ENCODE peak calls at places on chromosomes 12 and 14, in nine cellular contexts. I is testis, V is pancreas, S is mammary epithelial cell, N is neural progenitor cell, C is lower lobe of right lung, O is H1, Y is stomach, K is transverse colon. E is an unnamed sample. For H3K4me1, the result is how much of the 10 kb centered on the place peaks cover.

GRCh38 chr14:61438860-61439765 is 117.7 kb downstream of the PRKCH start:
- DNase-seq in C (peak), N (peak), S (peak), V (no peak), I (no peak), O (no peak), K (peak), Y (peak), E (no peak)

GRCh38 chr14:58280954-58281787 is 17.2 kb upstream of the ARID4A start:
- DNase-seq in Y (no peak), N (no peak), O (no peak), I (peak), K (peak), C (no peak), S (peak), V (no peak), E (no peak)

GRCh38 chr14:105294142-105294597 is 6.6 kb downstream of the BRF1 start:
- DNase-seq in N (peak), Y (no peak), K (no peak), V (peak), S (no peak), C (no peak), I (no peak), O (no peak), E (no peak)

GRCh38 chr14:37655418-37655817 is 60.0 kb downstream of the TTC6 start:
- DNase-seq in V (no peak), I (no peak), Y (no peak), O (no peak), S (peak), N (no peak), C (no peak), K (no peak), E (no peak)

GRCh38 chr12:99281277-99281676 is 366.3 kb upstream of the GARIN6 start:
- DNase-seq in Y (no peak), C (no peak), V (no peak), N (no peak), S (no peak), O (no peak), I (no peak), K (no peak), E (no peak)

GRCh38 chr12:58957298-58957697 is 37.0 kb upstream of the LRIG3 start:
- DNase-seq in C (no peak), K (no peak), Y (no peak), I (no peak), V (no peak), O (no peak), N (no peak), S (no peak), E (no peak)

GRCh38 chr14:59698793-59699192 is 122.2 kb upstream of the CCDC175 start:
- DNase-seq in S (peak), N (no peak), Y (no peak), C (no peak), O (no peak), I (no peak), K (no peak), V (no peak), E (no peak)

GRCh38 chr12:43852744-43853143 is 16.9 kb downstream of the TMEM117 start:
- DNase-seq in K (no peak), N (no peak), S (peak), Y (no peak), C (no peak), V (no peak), I (no peak), O (no peak), E (no peak)

GRCh38 chr12:118371354-118372282 is 1.1 kb downstream of the TAOK3 start:
- DNase-seq in V (peak), I (peak), S (peak), Y (no peak), N (peak), O (peak), C (peak), K (peak), E (no peak)

GRCh38 chr14:72610096-72610830 is 283.6 kb downstream of the DPF3 start:
- DNase-seq in O (peak), I (no peak), K (no peak), S (no peak), C (no peak), N (no peak), Y (no peak), V (no peak), E (no peak)
- H3K4me1 ChIP-seq in O (under half), I (under half), K (under half), S (under half), C (under half), N (under half), Y (under half), V (under half), E (under half)

DNA sequence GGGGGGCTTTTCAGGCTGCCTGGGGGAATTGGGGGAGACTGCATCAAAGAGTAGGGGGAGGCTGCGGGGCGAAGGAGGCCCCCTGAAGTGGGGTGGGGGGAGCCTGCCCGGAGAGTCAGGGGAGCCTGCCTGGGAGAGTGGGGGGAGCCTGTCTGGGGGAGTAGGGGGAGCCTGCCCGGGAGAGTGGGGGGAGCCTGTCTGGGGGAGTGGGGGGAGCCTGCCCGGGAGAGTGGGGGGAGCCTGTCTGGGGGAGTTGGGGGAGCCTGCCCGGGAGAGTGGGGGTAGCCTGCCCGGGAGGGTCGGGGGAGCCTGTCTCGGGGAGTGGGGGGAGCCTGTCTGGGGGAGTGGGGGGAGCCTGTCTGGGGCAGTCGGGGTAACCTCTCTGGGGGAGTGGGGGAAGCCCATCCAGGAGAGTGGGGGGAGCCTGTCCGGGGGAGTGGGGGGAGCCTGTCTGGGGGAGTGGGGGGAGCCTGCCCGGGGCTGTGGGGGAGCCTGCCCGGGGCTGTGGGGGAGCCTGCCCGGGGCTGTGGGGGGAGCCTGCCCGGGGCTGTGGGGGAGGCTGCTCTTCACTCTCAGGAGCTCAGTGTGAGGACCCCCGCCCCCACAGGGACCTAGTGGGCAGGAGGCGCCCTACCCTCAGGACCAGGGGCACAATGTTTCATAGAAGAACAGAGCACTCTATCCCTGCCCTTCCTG is 6.5 kb upstream of the DEGS2 start:
- DNase-seq in Y (no peak), C (no peak), N (no peak), V (no peak), S (no peak), K (no peak), O (no peak), I (no peak), E (no peak)
- H3K4me3 ChIP-seq in Y (peak), C (peak), N (no peak), V (no peak), S (no peak), K (peak), O (peak), I (peak), E (peak)

GRCh38 chr12:48455116-48455515 is 17.2 kb upstream of the ANP32D start:
- DNase-seq in V (no peak), C (no peak), Y (no peak), N (no peak), I (no peak), O (no peak), K (no peak), S (no peak), E (no peak)

GRCh38 chr12:48459259-48459658 is 13.1 kb upstream of the ANP32D start:
- DNase-seq in V (no peak), K (no peak), I (peak), S (no peak), N (no peak), Y (no peak), C (no peak), O (no peak), E (no peak)

GRCh38 chr12:48451372-48451771 is 21.0 kb upstream of the ANP32D start:
- DNase-seq in Y (no peak), K (no peak), S (no peak), C (no peak), V (no peak), I (no peak), O (no peak), N (no peak), E (no peak)

DNA sequence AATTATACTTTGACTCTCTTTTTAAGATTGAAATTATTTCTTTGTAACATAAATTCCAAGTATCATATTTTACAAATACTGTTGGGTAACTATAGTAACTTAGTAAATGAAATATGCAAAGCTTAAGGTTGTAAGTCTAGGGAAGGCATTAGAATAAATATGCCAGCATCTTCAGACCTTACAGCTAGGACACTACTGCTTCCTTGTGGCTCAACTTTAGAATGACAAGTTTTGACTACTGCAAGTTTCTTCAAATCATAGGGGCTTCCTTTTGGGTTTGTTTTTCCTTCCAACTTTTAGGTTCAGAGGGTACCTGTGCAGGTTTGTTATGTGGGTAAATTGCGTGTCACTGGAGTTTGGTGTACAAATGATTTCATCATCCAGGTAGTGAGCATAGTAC is 17.7 kb upstream of the ANP32D start:
- DNase-seq in I (no peak), V (no peak), O (no peak), S (peak), K (no peak), C (no peak), N (peak), Y (no peak), E (no peak)
- TF ChIP-seq CTCF in I (peak), V (no peak), O (peak), S (peak), K (peak), C (peak), N (peak), Y (no peak), E (peak)

GRCh38 chr14:76958020-76958965 is 70.2 kb downstream of the IRF2BPL start:
- DNase-seq in C (no peak), O (no peak), N (no peak), I (no peak), K (no peak), Y (no peak), V (no peak), S (peak), E (no peak)
- H3K4me1 ChIP-seq in C (half or more), O (under half), N (under half), I (half or more), K (half or more), Y (half or more), V (under half), S (half or more), E (half or more)

DNA sequence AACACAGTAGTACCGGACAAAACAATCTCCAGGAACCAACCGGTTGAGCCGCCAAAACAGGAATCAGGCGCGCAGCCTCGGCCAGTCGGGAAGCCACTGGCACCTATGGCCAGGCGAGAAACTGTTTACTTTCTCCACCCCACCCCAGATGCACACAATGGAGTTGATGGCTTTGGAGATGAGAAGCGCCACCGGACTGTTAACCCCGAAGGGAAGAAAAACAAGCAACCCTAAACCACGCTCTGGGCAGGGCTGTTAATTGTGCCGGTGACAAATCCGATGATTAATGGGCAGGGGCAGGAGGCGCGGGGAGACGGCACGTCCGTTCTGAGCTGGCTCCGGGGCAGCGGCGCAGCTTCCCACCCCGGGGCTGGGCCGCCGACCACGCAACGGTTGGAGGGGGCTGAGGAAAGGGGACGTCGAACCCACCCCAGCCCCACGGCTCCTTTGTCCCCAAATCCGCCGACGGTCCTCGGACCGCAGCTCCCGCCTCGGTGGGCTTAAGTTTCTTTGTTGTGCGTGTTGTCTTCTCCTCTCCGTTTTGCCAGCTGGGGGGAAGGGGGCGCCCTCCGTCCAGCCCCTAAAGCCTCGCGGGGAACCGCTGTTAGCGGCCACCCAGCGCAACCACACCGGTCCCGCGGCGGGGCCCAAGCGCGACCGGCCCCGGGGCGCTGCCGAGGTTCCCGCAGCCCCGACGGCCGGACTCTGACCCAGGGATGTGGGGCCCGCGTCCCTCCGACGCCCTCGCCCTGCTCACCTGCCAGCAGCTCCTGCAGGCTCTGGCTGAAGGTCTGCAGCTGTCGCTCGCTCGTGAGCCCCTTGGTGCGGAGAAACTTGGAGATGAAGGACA is 790 bp downstream of the BTG1 start:
- DNase-seq in S (peak), V (peak), O (peak), C (peak), I (peak), Y (peak), K (peak), N (peak), E (no peak)
- H3K4me3 ChIP-seq in S (peak), V (peak), O (peak), C (peak), I (peak), Y (peak), K (peak), N (peak), E (peak)

DNA sequence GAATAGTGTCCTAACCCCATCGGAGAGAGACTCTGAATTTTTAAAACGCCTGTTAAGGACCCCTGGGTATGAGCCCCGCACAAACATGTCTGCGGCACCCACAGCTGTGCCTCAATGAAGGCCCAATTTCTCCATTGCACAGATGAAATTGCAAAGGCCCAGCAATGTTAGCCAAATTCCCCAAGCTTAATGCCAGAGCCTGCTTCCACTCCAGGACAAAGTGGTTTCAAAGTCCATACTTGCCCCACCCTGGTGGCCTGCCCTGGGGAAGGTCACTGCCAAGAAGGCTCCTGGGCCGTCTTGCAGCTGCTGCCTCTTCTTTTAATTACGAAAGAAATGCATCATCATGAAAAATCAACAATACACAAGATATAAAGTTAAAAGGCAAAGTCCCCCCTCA is 1179.7 kb downstream of the VRK1 start:
- DNase-seq in S (no peak), O (no peak), C (peak), V (no peak), K (peak), Y (no peak), N (no peak), I (no peak), E (no peak)
- TF ChIP-seq CTCF in S (no peak), O (no peak), C (no peak), V (no peak), K (no peak), Y (no peak), N (no peak), I (no peak), E (no peak)

E was measured in esophagus squamous epithelium.